ENCODE peak calls at places on chromosomes 3 and 15, in eight cellular contexts. D, M, H, R, J, P, A and C are unnamed samples.
A peak's percentile ranks its signal among the peaks of the same experiment; 100 is the strongest.

GRCh38 chr3:50674349-50675178 is at the start of gene DOCK3:
- DNase-seq in D (peak; percentile 61), M (peak; percentile 52), H (peak; percentile 71), R (peak; percentile 39), J (peak; percentile 31), P (peak; percentile 42), A (no peak), C (peak; percentile 88)

GRCh38 chr3:184289426-184289938 is 9.6 kb upstream of the PSMD2 start:
- DNase-seq in D (peak; percentile 71), M (peak; percentile 54), H (peak; percentile 80), R (peak; percentile 65), J (peak; percentile 75), P (peak; percentile 75), A (no peak), C (peak; percentile 70)

GRCh38 chr3:111329370-111329769 is 212.6 kb upstream of the CD96 start:
- DNase-seq in D (no peak), M (no peak), H (no peak), R (no peak), J (no peak), P (no peak), A (no peak), C (no peak)

GRCh38 chr3:149487598-149488197 is 13.2 kb downstream of the TM4SF4 start:
- DNase-seq in D (peak; percentile 43), M (peak; percentile 15), H (peak; percentile 51), R (no peak), J (peak; percentile 64), P (peak; percentile 25), A (no peak), C (no peak)

GRCh38 chr3:194740859-194741486 is 55.3 kb downstream of the FAM43A start:
- DNase-seq in D (peak; percentile 32), M (no peak), H (no peak), R (peak; percentile 79), J (no peak), P (peak; percentile 32), A (no peak), C (no peak)

GRCh38 chr3:183800221-183800863 is 25.0 kb downstream of the MAP6D1 start:
- DNase-seq in D (no peak), M (no peak), H (no peak), R (no peak), J (peak; percentile 46), P (no peak), A (no peak), C (no peak)

GRCh38 chr3:78994174-78995027 is 773.4 kb downstream of the ROBO1 start:
- DNase-seq in D (no peak), M (no peak), H (no peak), R (no peak), J (peak; percentile 79), P (no peak), A (no peak), C (peak; percentile 42)

GRCh38 chr3:11555211-11555782 is 88.4 kb downstream of the VGLL4 start:
- DNase-seq in D (no peak), M (no peak), H (no peak), R (no peak), J (no peak), P (no peak), A (no peak), C (no peak)

GRCh38 chr3:49411550-49411967 is 217 bp downstream of the RHOA start:
- DNase-seq in D (peak; percentile 55), M (peak; percentile 41), H (peak; percentile 59), R (peak; percentile 34), J (no peak), P (no peak), A (no peak), C (no peak)

GRCh38 chr15:79987569-79987955 is 16.6 kb upstream of the BCL2A1 start:
- DNase-seq in D (no peak), M (no peak), H (no peak), R (no peak), J (no peak), P (no peak), A (no peak), C (no peak)

GRCh38 chr3:71859128-71859519 is 74.2 kb upstream of the PROK2 start:
- DNase-seq in D (no peak), M (peak; percentile 17), H (no peak), R (peak; percentile 7), J (peak; percentile 77), P (no peak), A (no peak), C (peak; percentile 10)

GRCh38 chr3:136378011-136378410 is 127.9 kb downstream of the PCCB start:
- DNase-seq in D (no peak), M (no peak), H (no peak), R (no peak), J (no peak), P (no peak), A (no peak), C (no peak)